ENCODE peak calls at places on chromosomes 13 and 19, in eight cellular contexts. Z, O, B, H, C, E, R and F are unnamed samples.

GRCh38 chr13:43357435-43358065 is 334.2 kb downstream of the DNAJC15 start:
- DNase-seq in Z (no peak), O (no peak), B (no peak), H (no peak), C (no peak), E (no peak), R (no peak), F (no peak)

GRCh38 chr13:38759390-38759789 is 72.5 kb downstream of the FREM2 start:
- DNase-seq in Z (no peak), O (no peak), B (no peak), H (no peak), C (no peak), E (no peak), R (no peak), F (no peak)

GRCh38 chr13:93307166-93307565 is 80.6 kb downstream of the GPC6 start:
- DNase-seq in Z (no peak), O (no peak), B (no peak), H (no peak), C (no peak), E (no peak), R (no peak), F (no peak)

GRCh38 chr19:4183967-4184717 is 1.7 kb downstream of the ANKRD24 start:
- DNase-seq in Z (no peak), O (peak), B (peak), H (no peak), C (no peak), E (no peak), R (no peak), F (no peak)

GRCh38 chr19:33440682-33441081 is 67.2 kb downstream of the CEBPG start:
- DNase-seq in Z (no peak), O (no peak), B (no peak), H (no peak), C (no peak), E (no peak), R (no peak), F (no peak)

GRCh38 chr19:11766597-11767591 is at the start of gene ZNF441:
- DNase-seq in Z (peak), O (peak), B (peak), H (peak), C (peak), E (peak), R (peak), F (peak)

GRCh38 chr19:32675720-32676185 is at the start of gene RGS9BP:
- DNase-seq in Z (peak), O (peak), B (no peak), H (peak), C (peak), E (peak), R (peak), F (no peak)

GRCh38 chr19:43872547-43873336 is 45.6 kb downstream of the ZNF283 start:
- DNase-seq in Z (no peak), O (no peak), B (no peak), H (no peak), C (no peak), E (no peak), R (peak), F (no peak)

GRCh38 chr13:36806102-36806501 is 12.9 kb upstream of the RFXAP start:
- DNase-seq in Z (peak), O (no peak), B (no peak), H (no peak), C (no peak), E (no peak), R (no peak), F (no peak)

GRCh38 chr13:110683203-110683883 is 22.6 kb downstream of the CARS2 start:
- DNase-seq in Z (no peak), O (no peak), B (no peak), H (no peak), C (no peak), E (no peak), R (peak), F (no peak)

GRCh38 chr19:46967578-46968018 is 52.0 kb upstream of the NPAS1 start:
- DNase-seq in Z (no peak), O (no peak), B (no peak), H (peak), C (peak), E (peak), R (no peak), F (no peak)

GRCh38 chr19:58401825-58402433 is 6.5 kb downstream of the RNF225 start:
- DNase-seq in Z (no peak), O (no peak), B (no peak), H (no peak), C (no peak), E (no peak), R (no peak), F (no peak)